ENCODE peak calls at places on chromosomes 16 and 17, in four cellular contexts. Z is mammary epithelial cell, D is prostate gland, C is psoas muscle. G is an unnamed sample.

GRCh38 chr16:83005653-83006160 is 378.9 kb downstream of the CDH13 start:
- DNase-seq in Z (no peak), D (no peak), C (no peak), G (no peak)

GRCh38 chr16:21194771-21195301 is 16.5 kb downstream of the ZP2 start:
- DNase-seq in Z (peak; percentile 39), D (no peak), C (no peak), G (no peak)

GRCh38 chr17:62030264-62030663 is 34.8 kb downstream of the MED13 start:
- DNase-seq in Z (no peak), D (no peak), C (no peak), G (no peak)

GRCh38 chr17:30443721-30444120 is 33.5 kb upstream of the GOSR1 start:
- DNase-seq in Z (no peak), D (no peak), C (no peak), G (no peak)

GRCh38 chr16:19765860-19766553 is 47.9 kb downstream of the IQCK start:
- DNase-seq in Z (no peak), D (peak; percentile 13), C (peak; percentile 44), G (no peak)

GRCh38 chr16:58500329-58501241 is 642 bp downstream of the NDRG4 start:
- DNase-seq in Z (no peak), D (no peak), C (no peak), G (no peak)

GRCh38 chr16:9820481-9821246 is 361.6 kb downstream of the GRIN2A start:
- DNase-seq in Z (no peak), D (no peak), C (no peak), G (no peak)

GRCh38 chr16:69194488-69194887 is 7.5 kb downstream of the SNTB2 start:
- DNase-seq in Z (no peak), D (no peak), C (no peak), G (no peak)

GRCh38 chr17:64020068-64020766 is at the start of gene ICAM2:
- DNase-seq in Z (no peak), D (peak; percentile 33), C (peak; percentile 53), G (no peak)

GRCh38 chr17:16241906-16242399 is 24.9 kb downstream of the PIGL start:
- DNase-seq in Z (no peak), D (no peak), C (no peak), G (no peak)

GRCh38 chr16:52254753-52255152 is 292.2 kb downstream of the TOX3 start:
- DNase-seq in Z (no peak), D (no peak), C (no peak), G (no peak)

GRCh38 chr17:63491976-63492575 is 15.2 kb downstream of the ACE start:
- DNase-seq in Z (no peak), D (no peak), C (no peak), G (no peak)

GRCh38 chr16:11871193-11871592 is 19.9 kb upstream of the RSL1D1 start:
- DNase-seq in Z (no peak), D (no peak), C (no peak), G (no peak)

GRCh38 chr17:34386925-34387550 is 24.0 kb upstream of the CCL1 start:
- DNase-seq in Z (no peak), D (no peak), C (no peak), G (no peak)

GRCh38 chr17:79223953-79224352 is 149.3 kb downstream of the ENGASE start:
- DNase-seq in Z (no peak), D (no peak), C (no peak), G (no peak)

GRCh38 chr16:86821933-86822332 is 243.6 kb downstream of the FOXL1 start:
- DNase-seq in Z (no peak), D (no peak), C (no peak), G (no peak)

G was measured in LNCaP clone FGC.